ENCODE peak calls at places on chromosomes 1 and 21, in eight cellular contexts. C, G, K, E, M, N, V and A are unnamed samples.

GRCh38 chr21:34983680-34984086 is 65.4 kb downstream of the RUNX1 start:
- DNase-seq in C (no peak), G (no peak), K (no peak), E (peak; percentile 47), M (peak; percentile 28), N (no peak), V (no peak), A (no peak)

GRCh38 chr1:209585672-209586071 is 2.2 kb downstream of the CAMK1G start:
- DNase-seq in C (peak; percentile 75), G (no peak), K (peak; percentile 71), E (peak; percentile 81), M (no peak), N (peak; percentile 33), V (no peak), A (peak; percentile 35)

GRCh38 chr1:92662048-92662447 is 122.9 kb downstream of the EVI5 start:
- DNase-seq in C (no peak), G (no peak), K (no peak), E (no peak), M (no peak), N (no peak), V (no peak), A (no peak)

GRCh38 chr21:28410264-28410663 is 582.4 kb downstream of the LTN1 start:
- DNase-seq in C (no peak), G (no peak), K (no peak), E (no peak), M (no peak), N (no peak), V (no peak), A (no peak)

GRCh38 chr1:225412803-225413338 is 15.0 kb downstream of the LBR start:
- DNase-seq in C (no peak), G (no peak), K (no peak), E (no peak), M (no peak), N (no peak), V (no peak), A (peak; percentile 65)

GRCh38 chr1:91555821-91556531 is 55.3 kb downstream of the CDC7 start:
- DNase-seq in C (no peak), G (no peak), K (no peak), E (peak; percentile 65), M (peak; percentile 89), N (no peak), V (no peak), A (no peak)

GRCh38 chr21:45073301-45074047 is 906 bp upstream of the ADARB1 start:
- DNase-seq in C (no peak), G (peak; percentile 13), K (peak; percentile 61), E (peak; percentile 46), M (no peak), N (peak; percentile 25), V (no peak), A (peak; percentile 55)

GRCh38 chr1:170145691-170146676 is at the start of gene NTMT2:
- DNase-seq in C (peak; percentile 68), G (no peak), K (no peak), E (no peak), M (no peak), N (peak; percentile 4), V (no peak), A (no peak)

GRCh38 chr1:145981299-145981600 is 15.1 kb downstream of the TXNIP start:
- DNase-seq in C (no peak), G (no peak), K (no peak), E (no peak), M (no peak), N (no peak), V (no peak), A (no peak)

GRCh38 chr1:22848374-22848773 is 124.3 kb downstream of the LACTBL1 start:
- DNase-seq in C (no peak), G (no peak), K (no peak), E (no peak), M (no peak), N (no peak), V (no peak), A (no peak)

GRCh38 chr1:17654519-17654918 is 100.6 kb upstream of the ACTL8 start:
- DNase-seq in C (no peak), G (no peak), K (no peak), E (no peak), M (no peak), N (no peak), V (no peak), A (no peak)

GRCh38 chr1:97567000-97567749 is 353.7 kb downstream of the DPYD start:
- DNase-seq in C (no peak), G (no peak), K (peak; percentile 16), E (no peak), M (no peak), N (no peak), V (no peak), A (no peak)

GRCh38 chr1:227944066-227944930 is 3.4 kb downstream of the WNT9A start:
- DNase-seq in C (peak; percentile 76), G (no peak), K (no peak), E (no peak), M (no peak), N (no peak), V (no peak), A (no peak)

GRCh38 chr1:206573772-206574161 is 38.5 kb downstream of the EIF2D start:
- DNase-seq in C (no peak), G (no peak), K (no peak), E (no peak), M (no peak), N (no peak), V (no peak), A (no peak)

GRCh38 chr1:206963119-206963712 is 7.0 kb downstream of the FCAMR start:
- DNase-seq in C (no peak), G (no peak), K (no peak), E (no peak), M (no peak), N (no peak), V (no peak), A (no peak)

GRCh38 chr1:97091263-97091662 is 369.7 kb downstream of the PTBP2 start:
- DNase-seq in C (no peak), G (no peak), K (no peak), E (no peak), M (no peak), N (no peak), V (no peak), A (no peak)

GRCh38 chr1:19799877-19800804 is at the start of gene TMCO4:
- DNase-seq in C (peak; percentile 72), G (peak; percentile 37), K (peak; percentile 52), E (peak; percentile 71), M (peak; percentile 26), N (peak; percentile 9), V (peak; percentile 49), A (peak; percentile 38)

GRCh38 chr1:206738370-206739366 is 31.9 kb upstream of the IL19 start:
- DNase-seq in C (no peak), G (peak; percentile 47), K (no peak), E (peak; percentile 43), M (no peak), N (no peak), V (no peak), A (no peak)

GRCh38 chr1:54381524-54381923 is 24.7 kb downstream of the SSBP3 start:
- DNase-seq in C (no peak), G (no peak), K (no peak), E (no peak), M (no peak), N (no peak), V (no peak), A (no peak)

GRCh38 chr1:225480825-225481434 is 53.1 kb upstream of the LBR start:
- DNase-seq in C (no peak), G (peak; percentile 92), K (peak; percentile 67), E (no peak), M (peak; percentile 21), N (peak; percentile 48), V (no peak), A (no peak)

GRCh38 chr1:150895618-150896017 is 8.7 kb downstream of the CTXND2 start:
- DNase-seq in C (no peak), G (no peak), K (no peak), E (peak; percentile 67), M (no peak), N (no peak), V (no peak), A (no peak)